ENCODE peak calls at places on chromosome 17, in nine cellular contexts. One of them, this sample, is unnamed.

GRCh38 chr17:42519546-42520444 is 16.2 kb upstream of the NAGLU start:
- DNase-seq in SW 1271: peak
- DNase-seq in endothelial cell: peak
- DNase-seq in suprapubic skin: peak
- DNase-seq in cardiac muscle cell: peak
- DNase-seq in CD8-positive, alpha-beta memory T cell: no peak
- DNase-seq in effector CD4-positive, alpha-beta T cell: no peak
- DNase-seq in astrocyte of the cerebellum: peak
- DNase-seq in smooth muscle cell of the brain vasculature: peak
- DNase-seq in this sample: peak

GRCh38 chr17:37111329-37111728 is 162.6 kb downstream of the AATF start:
- DNase-seq in astrocyte of the cerebellum: no peak
- DNase-seq in suprapubic skin: no peak
- DNase-seq in smooth muscle cell of the brain vasculature: no peak
- DNase-seq in SW 1271: no peak
- DNase-seq in cardiac muscle cell: no peak
- DNase-seq in CD8-positive, alpha-beta memory T cell: no peak
- DNase-seq in effector CD4-positive, alpha-beta T cell: no peak
- DNase-seq in endothelial cell: no peak
- DNase-seq in this sample: no peak

GRCh38 chr17:74816883-74817620 is 40.9 kb upstream of the NAT9 start:
- DNase-seq in endothelial cell: no peak
- DNase-seq in CD8-positive, alpha-beta memory T cell: no peak
- DNase-seq in smooth muscle cell of the brain vasculature: no peak
- DNase-seq in astrocyte of the cerebellum: no peak
- DNase-seq in cardiac muscle cell: no peak
- DNase-seq in suprapubic skin: no peak
- DNase-seq in effector CD4-positive, alpha-beta T cell: no peak
- DNase-seq in SW 1271: no peak
- DNase-seq in this sample: no peak

GRCh38 chr17:81085420-81085911 is 50.5 kb downstream of the BAIAP2 start:
- DNase-seq in suprapubic skin: no peak
- DNase-seq in effector CD4-positive, alpha-beta T cell: no peak
- DNase-seq in CD8-positive, alpha-beta memory T cell: no peak
- DNase-seq in astrocyte of the cerebellum: no peak
- DNase-seq in endothelial cell: no peak
- DNase-seq in cardiac muscle cell: no peak
- DNase-seq in SW 1271: no peak
- DNase-seq in smooth muscle cell of the brain vasculature: no peak
- DNase-seq in this sample: no peak

GRCh38 chr17:44004761-44005526 is 522 bp downstream of the NAGS start:
- DNase-seq in cardiac muscle cell: peak
- DNase-seq in endothelial cell: peak
- DNase-seq in smooth muscle cell of the brain vasculature: no peak
- DNase-seq in effector CD4-positive, alpha-beta T cell: peak
- DNase-seq in suprapubic skin: no peak
- DNase-seq in CD8-positive, alpha-beta memory T cell: peak
- DNase-seq in SW 1271: no peak
- DNase-seq in astrocyte of the cerebellum: no peak
- DNase-seq in this sample: no peak

GRCh38 chr17:19766421-19767270 is 18.5 kb upstream of the ALDH3A1 start:
- DNase-seq in SW 1271: peak
- DNase-seq in cardiac muscle cell: peak
- DNase-seq in suprapubic skin: no peak
- DNase-seq in astrocyte of the cerebellum: no peak
- DNase-seq in CD8-positive, alpha-beta memory T cell: peak
- DNase-seq in endothelial cell: peak
- DNase-seq in effector CD4-positive, alpha-beta T cell: peak
- DNase-seq in smooth muscle cell of the brain vasculature: no peak
- DNase-seq in this sample: peak

GRCh38 chr17:78387982-78388941 is 9.8 kb downstream of the PGS1 start:
- DNase-seq in smooth muscle cell of the brain vasculature: no peak
- DNase-seq in suprapubic skin: no peak
- DNase-seq in cardiac muscle cell: no peak
- DNase-seq in endothelial cell: no peak
- DNase-seq in SW 1271: no peak
- DNase-seq in astrocyte of the cerebellum: no peak
- DNase-seq in effector CD4-positive, alpha-beta T cell: no peak
- DNase-seq in CD8-positive, alpha-beta memory T cell: no peak
- DNase-seq in this sample: no peak

GRCh38 chr17:76366247-76366646 is 12.5 kb upstream of the PRPSAP1 start:
- DNase-seq in endothelial cell: no peak
- DNase-seq in smooth muscle cell of the brain vasculature: no peak
- DNase-seq in suprapubic skin: no peak
- DNase-seq in CD8-positive, alpha-beta memory T cell: no peak
- DNase-seq in SW 1271: no peak
- DNase-seq in cardiac muscle cell: no peak
- DNase-seq in astrocyte of the cerebellum: no peak
- DNase-seq in effector CD4-positive, alpha-beta T cell: no peak
- DNase-seq in this sample: no peak

GRCh38 chr17:53127331-53127730 is 695.4 kb upstream of the KIF2B start:
- DNase-seq in SW 1271: no peak
- DNase-seq in cardiac muscle cell: no peak
- DNase-seq in smooth muscle cell of the brain vasculature: no peak
- DNase-seq in suprapubic skin: no peak
- DNase-seq in effector CD4-positive, alpha-beta T cell: no peak
- DNase-seq in CD8-positive, alpha-beta memory T cell: no peak
- DNase-seq in astrocyte of the cerebellum: no peak
- DNase-seq in endothelial cell: no peak
- DNase-seq in this sample: no peak

GRCh38 chr17:57143919-57144318 is 58.9 kb downstream of the AKAP1 start:
- DNase-seq in cardiac muscle cell: no peak
- DNase-seq in smooth muscle cell of the brain vasculature: no peak
- DNase-seq in CD8-positive, alpha-beta memory T cell: no peak
- DNase-seq in effector CD4-positive, alpha-beta T cell: no peak
- DNase-seq in astrocyte of the cerebellum: no peak
- DNase-seq in endothelial cell: no peak
- DNase-seq in suprapubic skin: no peak
- DNase-seq in SW 1271: no peak
- DNase-seq in this sample: no peak

GRCh38 chr17:18028114-18028513 is 10.9 kb downstream of the ATPAF2 start:
- DNase-seq in effector CD4-positive, alpha-beta T cell: no peak
- DNase-seq in cardiac muscle cell: peak
- DNase-seq in SW 1271: no peak
- DNase-seq in smooth muscle cell of the brain vasculature: no peak
- DNase-seq in endothelial cell: no peak
- DNase-seq in suprapubic skin: no peak
- DNase-seq in CD8-positive, alpha-beta memory T cell: no peak
- DNase-seq in astrocyte of the cerebellum: no peak
- DNase-seq in this sample: no peak

GRCh38 chr17:77233635-77234334 is 93.0 kb downstream of the SEC14L1 start:
- DNase-seq in smooth muscle cell of the brain vasculature: no peak
- DNase-seq in endothelial cell: no peak
- DNase-seq in effector CD4-positive, alpha-beta T cell: no peak
- DNase-seq in SW 1271: no peak
- DNase-seq in CD8-positive, alpha-beta memory T cell: no peak
- DNase-seq in astrocyte of the cerebellum: no peak
- DNase-seq in cardiac muscle cell: no peak
- DNase-seq in suprapubic skin: no peak
- DNase-seq in this sample: no peak